ENCODE peak calls at places on chromosomes 5 and 9, in five cellular contexts. C is nephron progenitor cell, O is right atrium auricular region, M is GM23338, X is activated B cell treated with CpG ODN at 0.5 μM for 24 hours. V is an unnamed sample.

GRCh38 chr5:96197359-96197758 is 235.7 kb downstream of the PCSK1 start:
- DNase-seq in C (no peak), O (no peak), M (no peak), X (no peak), V (no peak)

GRCh38 chr5:1793301-1793740 is 6.3 kb downstream of the MRPL36 start:
- DNase-seq in C (no peak), O (no peak), M (no peak), X (no peak), V (no peak)

GRCh38 chr5:501833-502184 is 22.4 kb downstream of the SLC9A3 start:
- DNase-seq in C (no peak), O (no peak), M (no peak), X (no peak), V (no peak)

GRCh38 chr5:31954091-31954490 is 220.0 kb downstream of the GOLPH3 start:
- DNase-seq in C (no peak), O (no peak), M (no peak), X (no peak), V (no peak)

GRCh38 chr9:114779352-114779845 is 26.4 kb downstream of the TNFSF15 start:
- DNase-seq in C (no peak), O (peak), M (no peak), X (no peak), V (no peak)

GRCh38 chr5:178667109-178667508 is 40.3 kb upstream of the CLK4 start:
- DNase-seq in C (peak), O (no peak), M (peak), X (no peak), V (no peak)

GRCh38 chr5:6543830-6544560 is 88.8 kb downstream of the NSUN2 start:
- DNase-seq in C (no peak), O (peak), M (no peak), X (no peak), V (no peak)

GRCh38 chr5:131608597-131608996 is 26.4 kb downstream of the RAPGEF6 start:
- DNase-seq in C (no peak), O (no peak), M (no peak), X (no peak), V (no peak)

GRCh38 chr9:118522093-118523028 is 818.2 kb downstream of the TLR4 start:
- DNase-seq in C (peak), O (no peak), M (peak), X (no peak), V (no peak)

GRCh38 chr5:83662558-83662957 is 58.1 kb downstream of the HAPLN1 start:
- DNase-seq in C (no peak), O (no peak), M (no peak), X (no peak), V (no peak)

GRCh38 chr5:15610216-15610615 is 110.2 kb downstream of the FBXL7 start:
- DNase-seq in C (no peak), O (no peak), M (peak), X (no peak), V (no peak)

GRCh38 chr5:68347549-68347948 is 132.0 kb downstream of the PIK3R1 start:
- DNase-seq in C (no peak), O (no peak), M (no peak), X (no peak), V (no peak)
- TF ChIP-seq CTCF in C (no peak), O (no peak), M (no peak), X (no peak), V (no peak)

DNA sequence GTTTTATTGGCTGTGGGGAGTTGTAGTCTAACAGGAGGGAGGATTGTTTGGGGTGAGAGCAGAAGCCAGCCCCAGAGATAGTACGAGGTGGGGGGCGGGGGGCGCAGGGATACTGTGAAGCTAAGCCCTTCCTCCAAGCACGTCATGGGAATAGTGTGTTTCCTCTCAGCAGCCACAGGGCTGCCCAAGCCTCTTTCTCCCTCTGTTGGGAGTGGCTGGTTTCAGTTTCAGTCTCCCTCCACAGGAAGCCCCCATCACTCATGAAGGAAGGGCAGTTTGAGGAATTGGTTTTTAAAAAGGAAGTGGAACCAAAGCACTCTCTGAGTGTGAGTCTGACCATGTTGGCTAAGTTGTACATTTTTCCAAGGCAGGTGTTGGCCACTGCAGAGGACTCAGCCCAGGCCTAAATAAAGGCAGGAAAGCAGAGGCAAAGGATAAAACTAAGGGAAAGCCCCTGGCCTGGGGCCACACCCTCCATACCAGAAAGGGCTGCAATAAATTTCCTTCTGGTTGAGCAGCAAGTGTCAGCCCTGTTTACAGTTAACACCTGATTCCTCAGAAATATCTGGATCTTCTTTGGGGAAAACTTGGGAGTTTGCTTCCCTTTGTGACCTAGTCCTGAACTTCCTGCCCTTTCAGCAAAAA is 3.2 kb downstream of the RAB24 start:
- DNase-seq in C (peak), O (peak), M (peak), X (peak), V (no peak)
- TF ChIP-seq CTCF in C (no peak), O (no peak), M (peak), X (no peak), V (no peak)

DNA sequence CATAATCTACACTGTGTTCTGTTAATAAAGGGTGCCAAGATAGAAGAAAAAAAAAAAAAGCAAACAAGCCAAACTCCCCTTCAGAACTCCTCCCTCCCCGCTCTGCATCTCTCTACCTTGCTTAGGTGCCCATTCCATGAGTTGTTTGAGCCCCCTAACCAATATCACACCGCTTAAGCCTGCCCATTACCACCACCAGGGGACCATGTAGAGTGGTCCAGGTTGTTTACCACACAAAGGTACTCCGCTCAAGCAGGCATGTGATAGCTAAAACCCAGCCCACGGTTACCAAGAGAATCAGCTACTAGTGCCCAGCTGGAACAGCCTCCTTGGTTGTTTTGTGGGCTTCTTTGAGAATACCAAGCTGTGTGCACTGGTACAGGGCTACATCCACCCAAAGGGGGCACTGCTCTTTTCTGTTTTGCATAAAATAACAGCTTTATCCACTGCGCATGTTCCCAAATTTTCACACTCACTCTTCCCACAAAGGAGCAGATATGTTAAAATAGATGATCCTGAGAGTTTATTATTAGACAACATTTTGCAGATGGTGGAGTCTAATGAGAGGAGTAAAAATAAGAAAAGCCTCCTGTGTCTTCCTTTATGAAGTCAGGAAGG is 304.1 kb downstream of the DEPDC1B start:
- DNase-seq in C (no peak), O (no peak), M (peak), X (no peak), V (no peak)
- TF ChIP-seq CTCF in C (no peak), O (no peak), M (peak), X (no peak), V (no peak)

GRCh38 chr5:51373880-51374523 is 9.2 kb upstream of the ISL1 start:
- DNase-seq in C (no peak), O (no peak), M (no peak), X (no peak), V (no peak)
- TF ChIP-seq CTCF in C (no peak), O (no peak), M (peak), X (no peak), V (no peak)

GRCh38 chr5:37043693-37044092 is 167.1 kb downstream of the NIPBL start:
- DNase-seq in C (no peak), O (no peak), M (peak), X (no peak), V (no peak)
- TF ChIP-seq CTCF in C (no peak), O (no peak), M (peak), X (no peak), V (no peak)

V was measured in CD8-positive, alpha-beta T cell.